ENCODE peak calls at places on chromosomes 6 and 20, in ten cellular contexts. X, R, B, A, Z, Q, P, L, O and W are unnamed samples.

GRCh38 chr6:43683708-43684455 is 3.7 kb downstream of the MRPS18A start:
- DNase-seq in L (no peak), B (no peak), Q (no peak), O (no peak), Z (no peak), X (no peak), A (no peak), P (no peak), R (no peak), W (no peak)

GRCh38 chr6:161303628-161304340 is 29.9 kb upstream of the AGPAT4 start:
- DNase-seq in R (no peak), P (no peak), X (no peak), O (no peak), Z (no peak), L (peak), A (no peak), Q (no peak), B (no peak), W (no peak)

GRCh38 chr6:41022294-41022693 is 16.7 kb downstream of the UNC5CL start:
- DNase-seq in L (peak), R (no peak), Z (no peak), A (no peak), P (no peak), Q (no peak), O (peak), B (no peak), X (no peak), W (no peak)

GRCh38 chr6:30885481-30885998 is 1.2 kb downstream of the DDR1 start:
- DNase-seq in Z (no peak), R (peak), L (peak), X (no peak), O (peak), P (no peak), Q (no peak), B (no peak), A (no peak), W (no peak)

GRCh38 chr6:129184808-129185366 is 301.9 kb downstream of the LAMA2 start:
- DNase-seq in Q (no peak), Z (no peak), A (no peak), P (no peak), B (no peak), L (no peak), R (no peak), O (peak), X (no peak), W (no peak)

GRCh38 chr20:37288091-37288490 is 1.4 kb upstream of the MANBAL start:
- DNase-seq in L (no peak), Q (no peak), X (no peak), O (no peak), R (no peak), A (no peak), B (no peak), Z (no peak), P (no peak), W (no peak)

GRCh38 chr6:112016335-112016734 is 37.6 kb upstream of the CCN6 start:
- DNase-seq in Q (no peak), O (no peak), X (peak), R (no peak), B (peak), P (no peak), L (peak), A (no peak), Z (no peak), W (no peak)

GRCh38 chr6:111589366-111589765 is 16.3 kb downstream of the TRAF3IP2 start:
- DNase-seq in R (no peak), P (no peak), A (peak), Z (no peak), X (no peak), O (peak), B (peak), Q (no peak), L (peak), W (no peak)

GRCh38 chr20:1462834-1463233 is 3.8 kb downstream of the NSFL1C start:
- DNase-seq in P (no peak), Z (no peak), O (no peak), R (no peak), X (no peak), L (no peak), A (no peak), B (no peak), Q (no peak), W (no peak)

GRCh38 chr6:35370124-35370741 is 27.9 kb downstream of the PPARD start:
- DNase-seq in Q (peak), Z (no peak), A (peak), B (peak), O (peak), L (peak), P (no peak), R (no peak), X (peak), W (peak)

GRCh38 chr6:328184-328670 is 35.9 kb downstream of the DUSP22 start:
- DNase-seq in L (peak), P (no peak), X (no peak), R (no peak), Q (no peak), O (peak), Z (no peak), A (no peak), B (peak), W (no peak)

GRCh38 chr20:46955601-46956556 is 61.2 kb downstream of the EYA2 start:
- DNase-seq in O (no peak), A (no peak), L (peak), P (no peak), Z (no peak), X (no peak), B (no peak), R (no peak), Q (no peak), W (no peak)

GRCh38 chr6:9086331-9086730 is 651.0 kb upstream of the SLC35B3 start:
- DNase-seq in Z (no peak), X (no peak), P (no peak), A (no peak), B (no peak), L (no peak), R (no peak), O (no peak), Q (no peak), W (no peak)

GRCh38 chr6:135568366-135568765 is 70.8 kb upstream of the AHI1 start:
- DNase-seq in Q (no peak), O (no peak), L (peak), A (peak), B (peak), R (no peak), P (no peak), X (no peak), Z (no peak), W (peak)

GRCh38 chr6:90124904-90125510 is 171.6 kb downstream of the BACH2 start:
- DNase-seq in B (no peak), L (no peak), Z (no peak), A (no peak), O (no peak), P (no peak), Q (no peak), R (no peak), X (no peak), W (no peak)

GRCh38 chr6:147765541-147765940 is 257.1 kb downstream of the SAMD5 start:
- DNase-seq in A (no peak), Z (no peak), Q (no peak), B (no peak), P (no peak), X (no peak), O (no peak), L (no peak), R (no peak), W (no peak)

GRCh38 chr6:14889172-14889571 is 356.7 kb upstream of the JARID2 start:
- DNase-seq in A (no peak), Z (no peak), O (peak), P (no peak), L (peak), B (no peak), Q (no peak), X (no peak), R (no peak), W (no peak)

GRCh38 chr6:26187981-26188635 is 100.9 kb downstream of the HFE start:
- DNase-seq in B (no peak), X (no peak), A (no peak), P (no peak), O (no peak), Z (no peak), L (peak), Q (peak), R (peak), W (no peak)

GRCh38 chr20:22795897-22796296 is 211.5 kb upstream of the FOXA2 start:
- DNase-seq in Q (no peak), A (peak), P (no peak), O (peak), R (no peak), B (peak), X (no peak), Z (no peak), L (peak), W (no peak)